ENCODE peak calls at places on chromosome 22, in eight cellular contexts. One of them, this sample, is unnamed.

GRCh38 chr22:26968873-26969272 is 311.5 kb downstream of the MIAT start:
- DNase-seq in fibroblast of mammary gland: no peak
- DNase-seq in amniotic epithelial cell: no peak
- DNase-seq in NCI-H2029: no peak
- DNase-seq in transverse colon: no peak
- DNase-seq in activated naive CD8-positive, alpha-beta T cell treated with anti-CD3 and anti-CD28 coated beads for 36 hours: no peak
- DNase-seq in cardiac muscle cell: no peak
- DNase-seq in hypothalamus: no peak
- DNase-seq in this sample: no peak

GRCh38 chr22:50269573-50270301 is 443 bp downstream of the MAPK11 start:
- DNase-seq in transverse colon: no peak
- DNase-seq in NCI-H2029: no peak
- DNase-seq in activated naive CD8-positive, alpha-beta T cell treated with anti-CD3 and anti-CD28 coated beads for 36 hours: peak; percentile 58
- DNase-seq in amniotic epithelial cell: peak; percentile 31
- DNase-seq in hypothalamus: no peak
- DNase-seq in fibroblast of mammary gland: peak; percentile 21
- DNase-seq in cardiac muscle cell: peak; percentile 36
- DNase-seq in this sample: no peak

GRCh38 chr22:42635531-42635930 is 4.9 kb downstream of the ATP5MGL start:
- DNase-seq in transverse colon: peak; percentile 55
- DNase-seq in amniotic epithelial cell: peak; percentile 88
- DNase-seq in cardiac muscle cell: no peak
- DNase-seq in hypothalamus: no peak
- DNase-seq in activated naive CD8-positive, alpha-beta T cell treated with anti-CD3 and anti-CD28 coated beads for 36 hours: no peak
- DNase-seq in NCI-H2029: no peak
- DNase-seq in fibroblast of mammary gland: peak; percentile 92
- DNase-seq in this sample: no peak

GRCh38 chr22:50683994-50684371 is 11.4 kb downstream of the SHANK3 start:
- DNase-seq in transverse colon: no peak
- DNase-seq in hypothalamus: no peak
- DNase-seq in activated naive CD8-positive, alpha-beta T cell treated with anti-CD3 and anti-CD28 coated beads for 36 hours: no peak
- DNase-seq in cardiac muscle cell: no peak
- DNase-seq in NCI-H2029: no peak
- DNase-seq in amniotic epithelial cell: no peak
- DNase-seq in fibroblast of mammary gland: no peak
- DNase-seq in this sample: no peak

GRCh38 chr22:36853407-36854099 is 7.3 kb upstream of the NCF4 start:
- DNase-seq in fibroblast of mammary gland: peak; percentile 55
- DNase-seq in hypothalamus: no peak
- DNase-seq in amniotic epithelial cell: peak; percentile 41
- DNase-seq in cardiac muscle cell: peak; percentile 51
- DNase-seq in transverse colon: peak; percentile 76
- DNase-seq in activated naive CD8-positive, alpha-beta T cell treated with anti-CD3 and anti-CD28 coated beads for 36 hours: peak; percentile 90
- DNase-seq in NCI-H2029: peak; percentile 48
- DNase-seq in this sample: no peak

GRCh38 chr22:46578824-46579561 is 41.2 kb upstream of the GRAMD4 start:
- DNase-seq in transverse colon: peak; percentile 60
- DNase-seq in fibroblast of mammary gland: peak; percentile 35
- DNase-seq in amniotic epithelial cell: peak; percentile 35
- DNase-seq in hypothalamus: no peak
- DNase-seq in activated naive CD8-positive, alpha-beta T cell treated with anti-CD3 and anti-CD28 coated beads for 36 hours: no peak
- DNase-seq in cardiac muscle cell: no peak
- DNase-seq in NCI-H2029: no peak
- DNase-seq in this sample: no peak

GRCh38 chr22:39592104-39593060 is 21.8 kb downstream of the CACNA1I start:
- DNase-seq in transverse colon: no peak
- DNase-seq in amniotic epithelial cell: peak; percentile 87
- DNase-seq in activated naive CD8-positive, alpha-beta T cell treated with anti-CD3 and anti-CD28 coated beads for 36 hours: no peak
- DNase-seq in hypothalamus: no peak
- DNase-seq in fibroblast of mammary gland: peak; percentile 70
- DNase-seq in NCI-H2029: no peak
- DNase-seq in cardiac muscle cell: no peak
- DNase-seq in this sample: no peak

GRCh38 chr22:50314455-50315288 is 7.2 kb upstream of the PLXNB2 start:
- DNase-seq in amniotic epithelial cell: no peak
- DNase-seq in NCI-H2029: no peak
- DNase-seq in fibroblast of mammary gland: no peak
- DNase-seq in cardiac muscle cell: peak; percentile 56
- DNase-seq in transverse colon: peak; percentile 89
- DNase-seq in activated naive CD8-positive, alpha-beta T cell treated with anti-CD3 and anti-CD28 coated beads for 36 hours: peak; percentile 82
- DNase-seq in hypothalamus: no peak
- DNase-seq in this sample: no peak

GRCh38 chr22:40560551-40560950 is 76.0 kb downstream of the MRTFA start:
- DNase-seq in NCI-H2029: no peak
- DNase-seq in fibroblast of mammary gland: peak; percentile 66
- DNase-seq in transverse colon: no peak
- DNase-seq in amniotic epithelial cell: peak; percentile 70
- DNase-seq in hypothalamus: no peak
- DNase-seq in activated naive CD8-positive, alpha-beta T cell treated with anti-CD3 and anti-CD28 coated beads for 36 hours: no peak
- DNase-seq in cardiac muscle cell: no peak
- DNase-seq in this sample: peak; percentile 20

GRCh38 chr22:45096256-45096907 is 67.3 kb upstream of the NUP50 start:
- DNase-seq in NCI-H2029: peak; percentile 38
- DNase-seq in transverse colon: peak; percentile 61
- DNase-seq in cardiac muscle cell: peak; percentile 73
- DNase-seq in activated naive CD8-positive, alpha-beta T cell treated with anti-CD3 and anti-CD28 coated beads for 36 hours: peak; percentile 27
- DNase-seq in fibroblast of mammary gland: peak; percentile 61
- DNase-seq in hypothalamus: peak; percentile 9
- DNase-seq in amniotic epithelial cell: peak; percentile 48
- DNase-seq in this sample: peak; percentile 60

GRCh38 chr22:30575011-30575671 is 676 bp upstream of the GAL3ST1 start:
- DNase-seq in NCI-H2029: no peak
- DNase-seq in amniotic epithelial cell: peak; percentile 88
- DNase-seq in hypothalamus: peak; percentile 59
- DNase-seq in fibroblast of mammary gland: peak; percentile 46
- DNase-seq in activated naive CD8-positive, alpha-beta T cell treated with anti-CD3 and anti-CD28 coated beads for 36 hours: no peak
- DNase-seq in transverse colon: no peak
- DNase-seq in cardiac muscle cell: no peak
- DNase-seq in this sample: peak; percentile 38

GRCh38 chr22:30234786-30235470 is 11.6 kb downstream of the LIF start:
- DNase-seq in cardiac muscle cell: no peak
- DNase-seq in transverse colon: no peak
- DNase-seq in NCI-H2029: no peak
- DNase-seq in fibroblast of mammary gland: no peak
- DNase-seq in amniotic epithelial cell: peak; percentile 99
- DNase-seq in activated naive CD8-positive, alpha-beta T cell treated with anti-CD3 and anti-CD28 coated beads for 36 hours: no peak
- DNase-seq in hypothalamus: no peak
- DNase-seq in this sample: no peak

GRCh38 chr22:46119729-46120419 is 30.5 kb upstream of the PPARA start:
- DNase-seq in amniotic epithelial cell: peak; percentile 53
- DNase-seq in NCI-H2029: no peak
- DNase-seq in activated naive CD8-positive, alpha-beta T cell treated with anti-CD3 and anti-CD28 coated beads for 36 hours: no peak
- DNase-seq in transverse colon: no peak
- DNase-seq in hypothalamus: no peak
- DNase-seq in fibroblast of mammary gland: peak; percentile 92
- DNase-seq in cardiac muscle cell: no peak
- DNase-seq in this sample: no peak

GRCh38 chr22:48541401-48542098 is 1286.1 kb downstream of the BRD1 start:
- DNase-seq in hypothalamus: no peak
- DNase-seq in transverse colon: no peak
- DNase-seq in NCI-H2029: no peak
- DNase-seq in fibroblast of mammary gland: no peak
- DNase-seq in activated naive CD8-positive, alpha-beta T cell treated with anti-CD3 and anti-CD28 coated beads for 36 hours: no peak
- DNase-seq in cardiac muscle cell: no peak
- DNase-seq in amniotic epithelial cell: no peak
- DNase-seq in this sample: no peak

GRCh38 chr22:46087816-46088277 is 62.5 kb upstream of the PPARA start:
- DNase-seq in fibroblast of mammary gland: peak; percentile 93
- DNase-seq in cardiac muscle cell: no peak
- DNase-seq in transverse colon: peak; percentile 80
- DNase-seq in activated naive CD8-positive, alpha-beta T cell treated with anti-CD3 and anti-CD28 coated beads for 36 hours: no peak
- DNase-seq in amniotic epithelial cell: peak; percentile 85
- DNase-seq in NCI-H2029: peak; percentile 64
- DNase-seq in hypothalamus: peak; percentile 88
- DNase-seq in this sample: peak; percentile 99

GRCh38 chr22:24230911-24231656 is 13.8 kb downstream of the GGT5 start:
- DNase-seq in hypothalamus: no peak
- DNase-seq in transverse colon: peak; percentile 58
- DNase-seq in NCI-H2029: peak; percentile 4
- DNase-seq in cardiac muscle cell: peak; percentile 36
- DNase-seq in amniotic epithelial cell: no peak
- DNase-seq in activated naive CD8-positive, alpha-beta T cell treated with anti-CD3 and anti-CD28 coated beads for 36 hours: peak; percentile 53
- DNase-seq in fibroblast of mammary gland: no peak
- DNase-seq in this sample: no peak

This sample was measured in posterior cingulate gyrus.